ENCODE peak calls at places on chromosome 22, in ten cellular contexts. One of them, this sample, is unnamed.

GRCh38 chr22:25806579-25806978 is 64.6 kb downstream of the MYO18B start:
- DNase-seq in GM06990: no peak
- DNase-seq in dorsolateral prefrontal cortex: no peak
- DNase-seq in hippocampal formation: no peak
- DNase-seq in left cardiac atrium: no peak
- DNase-seq in activated naive CD4-positive, alpha-beta T cell treated with Interleukin-2 at 50 U/mL for 16 hours: no peak
- DNase-seq in iPS DF 19.7: no peak
- DNase-seq in effector CD4-positive, alpha-beta T cell: no peak
- DNase-seq in EL: no peak
- DNase-seq in sciatic nerve: no peak
- DNase-seq in this sample: no peak

GRCh38 chr22:24474649-24475048 is 20.5 kb upstream of the UPB1 start:
- DNase-seq in GM06990: no peak
- DNase-seq in dorsolateral prefrontal cortex: no peak
- DNase-seq in hippocampal formation: no peak
- DNase-seq in left cardiac atrium: no peak
- DNase-seq in activated naive CD4-positive, alpha-beta T cell treated with Interleukin-2 at 50 U/mL for 16 hours: no peak
- DNase-seq in iPS DF 19.7: no peak
- DNase-seq in effector CD4-positive, alpha-beta T cell: no peak
- DNase-seq in EL: peak
- DNase-seq in sciatic nerve: no peak
- DNase-seq in this sample: no peak

GRCh38 chr22:42473484-42474193 is 41.4 kb upstream of the NFAM1 start:
- DNase-seq in GM06990: no peak
- DNase-seq in dorsolateral prefrontal cortex: no peak
- DNase-seq in hippocampal formation: peak
- DNase-seq in left cardiac atrium: no peak
- DNase-seq in activated naive CD4-positive, alpha-beta T cell treated with Interleukin-2 at 50 U/mL for 16 hours: no peak
- DNase-seq in iPS DF 19.7: peak
- DNase-seq in effector CD4-positive, alpha-beta T cell: peak
- DNase-seq in EL: peak
- DNase-seq in sciatic nerve: no peak
- DNase-seq in this sample: peak

GRCh38 chr22:46373838-46374662 is 38.5 kb downstream of the TRMU start:
- DNase-seq in GM06990: no peak
- DNase-seq in dorsolateral prefrontal cortex: no peak
- DNase-seq in hippocampal formation: no peak
- DNase-seq in left cardiac atrium: no peak
- DNase-seq in activated naive CD4-positive, alpha-beta T cell treated with Interleukin-2 at 50 U/mL for 16 hours: peak
- DNase-seq in iPS DF 19.7: no peak
- DNase-seq in effector CD4-positive, alpha-beta T cell: no peak
- DNase-seq in EL: no peak
- DNase-seq in sciatic nerve: no peak
- DNase-seq in this sample: no peak

GRCh38 chr22:42820075-42820763 is 36.9 kb downstream of the ARFGAP3 start:
- DNase-seq in GM06990: no peak
- DNase-seq in dorsolateral prefrontal cortex: no peak
- DNase-seq in hippocampal formation: peak
- DNase-seq in left cardiac atrium: no peak
- DNase-seq in activated naive CD4-positive, alpha-beta T cell treated with Interleukin-2 at 50 U/mL for 16 hours: no peak
- DNase-seq in iPS DF 19.7: no peak
- DNase-seq in effector CD4-positive, alpha-beta T cell: no peak
- DNase-seq in EL: peak
- DNase-seq in sciatic nerve: no peak
- DNase-seq in this sample: peak

GRCh38 chr22:21768435-21768834 is 32.8 kb upstream of the YPEL1 start:
- DNase-seq in GM06990: no peak
- DNase-seq in dorsolateral prefrontal cortex: no peak
- DNase-seq in hippocampal formation: no peak
- DNase-seq in left cardiac atrium: no peak
- DNase-seq in activated naive CD4-positive, alpha-beta T cell treated with Interleukin-2 at 50 U/mL for 16 hours: no peak
- DNase-seq in iPS DF 19.7: no peak
- DNase-seq in effector CD4-positive, alpha-beta T cell: no peak
- DNase-seq in EL: no peak
- DNase-seq in sciatic nerve: peak
- DNase-seq in this sample: no peak

GRCh38 chr22:46534901-46535630 is 2.4 kb downstream of the CELSR1 start:
- DNase-seq in GM06990: no peak
- DNase-seq in dorsolateral prefrontal cortex: no peak
- DNase-seq in hippocampal formation: no peak
- DNase-seq in left cardiac atrium: no peak
- DNase-seq in activated naive CD4-positive, alpha-beta T cell treated with Interleukin-2 at 50 U/mL for 16 hours: no peak
- DNase-seq in iPS DF 19.7: no peak
- DNase-seq in effector CD4-positive, alpha-beta T cell: no peak
- DNase-seq in EL: no peak
- DNase-seq in sciatic nerve: no peak
- DNase-seq in this sample: no peak

GRCh38 chr22:49372111-49372529 is 455.6 kb downstream of the BRD1 start:
- DNase-seq in GM06990: no peak
- DNase-seq in dorsolateral prefrontal cortex: peak
- DNase-seq in hippocampal formation: no peak
- DNase-seq in left cardiac atrium: no peak
- DNase-seq in activated naive CD4-positive, alpha-beta T cell treated with Interleukin-2 at 50 U/mL for 16 hours: no peak
- DNase-seq in iPS DF 19.7: no peak
- DNase-seq in effector CD4-positive, alpha-beta T cell: no peak
- DNase-seq in EL: no peak
- DNase-seq in sciatic nerve: peak
- DNase-seq in this sample: no peak

GRCh38 chr22:36578619-36579018 is 49.7 kb upstream of the EIF3D start:
- DNase-seq in GM06990: no peak
- DNase-seq in dorsolateral prefrontal cortex: no peak
- DNase-seq in hippocampal formation: no peak
- DNase-seq in left cardiac atrium: no peak
- DNase-seq in activated naive CD4-positive, alpha-beta T cell treated with Interleukin-2 at 50 U/mL for 16 hours: no peak
- DNase-seq in iPS DF 19.7: no peak
- DNase-seq in effector CD4-positive, alpha-beta T cell: no peak
- DNase-seq in EL: no peak
- DNase-seq in sciatic nerve: no peak
- DNase-seq in this sample: no peak

GRCh38 chr22:49754674-49755590 is 72.7 kb downstream of the BRD1 start:
- DNase-seq in GM06990: no peak
- DNase-seq in dorsolateral prefrontal cortex: no peak
- DNase-seq in hippocampal formation: no peak
- DNase-seq in left cardiac atrium: no peak
- DNase-seq in activated naive CD4-positive, alpha-beta T cell treated with Interleukin-2 at 50 U/mL for 16 hours: no peak
- DNase-seq in iPS DF 19.7: no peak
- DNase-seq in effector CD4-positive, alpha-beta T cell: no peak
- DNase-seq in EL: no peak
- DNase-seq in sciatic nerve: peak
- DNase-seq in this sample: no peak

GRCh38 chr22:44025171-44026065 is 1.3 kb downstream of the PARVB start:
- DNase-seq in GM06990: peak
- DNase-seq in dorsolateral prefrontal cortex: no peak
- DNase-seq in hippocampal formation: no peak
- DNase-seq in left cardiac atrium: peak
- DNase-seq in activated naive CD4-positive, alpha-beta T cell treated with Interleukin-2 at 50 U/mL for 16 hours: no peak
- DNase-seq in iPS DF 19.7: no peak
- DNase-seq in effector CD4-positive, alpha-beta T cell: no peak
- DNase-seq in EL: no peak
- DNase-seq in sciatic nerve: peak
- DNase-seq in this sample: no peak

GRCh38 chr22:38943181-38943580 is 14.2 kb upstream of the APOBEC3A start:
- DNase-seq in GM06990: no peak
- DNase-seq in dorsolateral prefrontal cortex: no peak
- DNase-seq in hippocampal formation: no peak
- DNase-seq in left cardiac atrium: no peak
- DNase-seq in activated naive CD4-positive, alpha-beta T cell treated with Interleukin-2 at 50 U/mL for 16 hours: no peak
- DNase-seq in iPS DF 19.7: no peak
- DNase-seq in effector CD4-positive, alpha-beta T cell: no peak
- DNase-seq in EL: no peak
- DNase-seq in sciatic nerve: peak
- DNase-seq in this sample: no peak

GRCh38 chr22:24768537-24769374 is 5.8 kb downstream of the PIWIL3 start:
- DNase-seq in GM06990: no peak
- DNase-seq in dorsolateral prefrontal cortex: no peak
- DNase-seq in hippocampal formation: peak
- DNase-seq in left cardiac atrium: peak
- DNase-seq in activated naive CD4-positive, alpha-beta T cell treated with Interleukin-2 at 50 U/mL for 16 hours: peak
- DNase-seq in iPS DF 19.7: no peak
- DNase-seq in effector CD4-positive, alpha-beta T cell: peak
- DNase-seq in EL: peak
- DNase-seq in sciatic nerve: no peak
- DNase-seq in this sample: peak

GRCh38 chr22:44172370-44173108 is 8.2 kb upstream of the PARVG start:
- DNase-seq in GM06990: peak
- DNase-seq in dorsolateral prefrontal cortex: peak
- DNase-seq in hippocampal formation: no peak
- DNase-seq in left cardiac atrium: peak
- DNase-seq in activated naive CD4-positive, alpha-beta T cell treated with Interleukin-2 at 50 U/mL for 16 hours: no peak
- DNase-seq in iPS DF 19.7: no peak
- DNase-seq in effector CD4-positive, alpha-beta T cell: no peak
- DNase-seq in EL: no peak
- DNase-seq in sciatic nerve: peak
- DNase-seq in this sample: no peak

GRCh38 chr22:24392218-24392931 is 35.0 kb upstream of the ADORA2A start:
- DNase-seq in GM06990: no peak
- DNase-seq in dorsolateral prefrontal cortex: no peak
- DNase-seq in hippocampal formation: no peak
- DNase-seq in left cardiac atrium: no peak
- DNase-seq in activated naive CD4-positive, alpha-beta T cell treated with Interleukin-2 at 50 U/mL for 16 hours: no peak
- DNase-seq in iPS DF 19.7: no peak
- DNase-seq in effector CD4-positive, alpha-beta T cell: no peak
- DNase-seq in EL: peak
- DNase-seq in sciatic nerve: no peak
- DNase-seq in this sample: no peak

GRCh38 chr22:46964773-46965550 is 202.5 kb downstream of the TBC1D22A start:
- DNase-seq in GM06990: no peak
- DNase-seq in dorsolateral prefrontal cortex: no peak
- DNase-seq in hippocampal formation: no peak
- DNase-seq in left cardiac atrium: no peak
- DNase-seq in activated naive CD4-positive, alpha-beta T cell treated with Interleukin-2 at 50 U/mL for 16 hours: no peak
- DNase-seq in iPS DF 19.7: no peak
- DNase-seq in effector CD4-positive, alpha-beta T cell: no peak
- DNase-seq in EL: no peak
- DNase-seq in sciatic nerve: no peak
- DNase-seq in this sample: no peak

GRCh38 chr22:16845881-16846280 is 20.7 kb upstream of the XKR3 start:
- DNase-seq in GM06990: no peak
- DNase-seq in dorsolateral prefrontal cortex: no peak
- DNase-seq in hippocampal formation: no peak
- DNase-seq in left cardiac atrium: no peak
- DNase-seq in activated naive CD4-positive, alpha-beta T cell treated with Interleukin-2 at 50 U/mL for 16 hours: no peak
- DNase-seq in iPS DF 19.7: no peak
- DNase-seq in effector CD4-positive, alpha-beta T cell: no peak
- DNase-seq in EL: no peak
- DNase-seq in sciatic nerve: no peak
- DNase-seq in this sample: no peak

GRCh38 chr22:44975444-44976262 is 34.2 kb downstream of the PHF21B start:
- DNase-seq in GM06990: peak
- DNase-seq in dorsolateral prefrontal cortex: peak
- DNase-seq in hippocampal formation: no peak
- DNase-seq in left cardiac atrium: peak
- DNase-seq in activated naive CD4-positive, alpha-beta T cell treated with Interleukin-2 at 50 U/mL for 16 hours: peak
- DNase-seq in iPS DF 19.7: peak
- DNase-seq in effector CD4-positive, alpha-beta T cell: peak
- DNase-seq in EL: peak
- DNase-seq in sciatic nerve: peak
- DNase-seq in this sample: peak